ENCODE peak calls at places on chromosomes 5 and 9, in ten cellular contexts. One of them, this sample, is unnamed.

GRCh38 chr9:133405508-133406009 is 12.3 kb downstream of the REXO4 start:
- ATAC-seq in lung: no peak
- ATAC-seq in T-cell: no peak
- ATAC-seq in A549: no peak
- ATAC-seq in stimulated activated naive B cell treated with anti-CD40 and anti-IgM and Interleukin-4, amounts not matched to agents 10 μg/mL and 1 μg/mL and 100 μg/mL, for 72 hours: no peak
- ATAC-seq in Panc1: no peak
- ATAC-seq in PC-3: no peak
- ATAC-seq in omental fat pad: peak
- ATAC-seq in DND-41: no peak
- ATAC-seq in activated T-cell treated with anti-CD3 and anti-CD28 coated beads, Interleukin-2, amount 50 U/mL, for 4 hours: no peak
- ATAC-seq in this sample: no peak

GRCh38 chr9:112764344-112764743 is 13.8 kb downstream of the SNX30 start:
- ATAC-seq in lung: no peak
- ATAC-seq in T-cell: no peak
- ATAC-seq in A549: no peak
- ATAC-seq in stimulated activated naive B cell treated with anti-CD40 and anti-IgM and Interleukin-4, amounts not matched to agents 10 μg/mL and 1 μg/mL and 100 μg/mL, for 72 hours: no peak
- ATAC-seq in Panc1: peak
- ATAC-seq in PC-3: no peak
- ATAC-seq in omental fat pad: peak
- ATAC-seq in DND-41: no peak
- ATAC-seq in activated T-cell treated with anti-CD3 and anti-CD28 coated beads, Interleukin-2, amount 50 U/mL, for 4 hours: no peak
- ATAC-seq in this sample: no peak

GRCh38 chr5:100535060-100536005 is at the start of gene FAM174A:
- ATAC-seq in lung: peak
- ATAC-seq in T-cell: peak
- ATAC-seq in A549: peak
- ATAC-seq in stimulated activated naive B cell treated with anti-CD40 and anti-IgM and Interleukin-4, amounts not matched to agents 10 μg/mL and 1 μg/mL and 100 μg/mL, for 72 hours: peak
- ATAC-seq in Panc1: peak
- ATAC-seq in PC-3: peak
- ATAC-seq in omental fat pad: peak
- ATAC-seq in DND-41: peak
- ATAC-seq in activated T-cell treated with anti-CD3 and anti-CD28 coated beads, Interleukin-2, amount 50 U/mL, for 4 hours: peak
- ATAC-seq in this sample: peak

GRCh38 chr9:131020388-131020787 is 11.4 kb downstream of the LAMC3 start:
- ATAC-seq in lung: no peak
- ATAC-seq in T-cell: no peak
- ATAC-seq in A549: no peak
- ATAC-seq in stimulated activated naive B cell treated with anti-CD40 and anti-IgM and Interleukin-4, amounts not matched to agents 10 μg/mL and 1 μg/mL and 100 μg/mL, for 72 hours: no peak
- ATAC-seq in Panc1: no peak
- ATAC-seq in PC-3: no peak
- ATAC-seq in omental fat pad: no peak
- ATAC-seq in DND-41: no peak
- ATAC-seq in activated T-cell treated with anti-CD3 and anti-CD28 coated beads, Interleukin-2, amount 50 U/mL, for 4 hours: no peak
- ATAC-seq in this sample: no peak

GRCh38 chr5:127997131-127997775 is 86.3 kb upstream of the SLC12A2 start:
- ATAC-seq in lung: no peak
- ATAC-seq in T-cell: no peak
- ATAC-seq in A549: no peak
- ATAC-seq in stimulated activated naive B cell treated with anti-CD40 and anti-IgM and Interleukin-4, amounts not matched to agents 10 μg/mL and 1 μg/mL and 100 μg/mL, for 72 hours: no peak
- ATAC-seq in Panc1: no peak
- ATAC-seq in PC-3: no peak
- ATAC-seq in omental fat pad: no peak
- ATAC-seq in DND-41: no peak
- ATAC-seq in activated T-cell treated with anti-CD3 and anti-CD28 coated beads, Interleukin-2, amount 50 U/mL, for 4 hours: no peak
- ATAC-seq in this sample: no peak

GRCh38 chr5:180287404-180287803 is 4.5 kb downstream of the MAPK9 start:
- ATAC-seq in lung: no peak
- ATAC-seq in T-cell: no peak
- ATAC-seq in A549: no peak
- ATAC-seq in stimulated activated naive B cell treated with anti-CD40 and anti-IgM and Interleukin-4, amounts not matched to agents 10 μg/mL and 1 μg/mL and 100 μg/mL, for 72 hours: no peak
- ATAC-seq in Panc1: no peak
- ATAC-seq in PC-3: no peak
- ATAC-seq in omental fat pad: no peak
- ATAC-seq in DND-41: no peak
- ATAC-seq in activated T-cell treated with anti-CD3 and anti-CD28 coated beads, Interleukin-2, amount 50 U/mL, for 4 hours: no peak
- ATAC-seq in this sample: no peak

GRCh38 chr9:109319631-109320233 is 1.1 kb downstream of the EPB41L4B start:
- ATAC-seq in lung: no peak
- ATAC-seq in T-cell: no peak
- ATAC-seq in A549: no peak
- ATAC-seq in stimulated activated naive B cell treated with anti-CD40 and anti-IgM and Interleukin-4, amounts not matched to agents 10 μg/mL and 1 μg/mL and 100 μg/mL, for 72 hours: no peak
- ATAC-seq in Panc1: peak
- ATAC-seq in PC-3: peak
- ATAC-seq in omental fat pad: no peak
- ATAC-seq in DND-41: no peak
- ATAC-seq in activated T-cell treated with anti-CD3 and anti-CD28 coated beads, Interleukin-2, amount 50 U/mL, for 4 hours: peak
- ATAC-seq in this sample: no peak

GRCh38 chr5:168192120-168192519 is 99.3 kb upstream of the WWC1 start:
- ATAC-seq in lung: no peak
- ATAC-seq in T-cell: no peak
- ATAC-seq in A549: no peak
- ATAC-seq in stimulated activated naive B cell treated with anti-CD40 and anti-IgM and Interleukin-4, amounts not matched to agents 10 μg/mL and 1 μg/mL and 100 μg/mL, for 72 hours: no peak
- ATAC-seq in Panc1: no peak
- ATAC-seq in PC-3: no peak
- ATAC-seq in omental fat pad: no peak
- ATAC-seq in DND-41: no peak
- ATAC-seq in activated T-cell treated with anti-CD3 and anti-CD28 coated beads, Interleukin-2, amount 50 U/mL, for 4 hours: no peak
- ATAC-seq in this sample: no peak

GRCh38 chr5:176837707-176838115 is 27.4 kb downstream of the UNC5A start:
- ATAC-seq in lung: peak
- ATAC-seq in T-cell: peak
- ATAC-seq in A549: peak
- ATAC-seq in stimulated activated naive B cell treated with anti-CD40 and anti-IgM and Interleukin-4, amounts not matched to agents 10 μg/mL and 1 μg/mL and 100 μg/mL, for 72 hours: peak
- ATAC-seq in Panc1: peak
- ATAC-seq in PC-3: peak
- ATAC-seq in omental fat pad: peak
- ATAC-seq in DND-41: peak
- ATAC-seq in activated T-cell treated with anti-CD3 and anti-CD28 coated beads, Interleukin-2, amount 50 U/mL, for 4 hours: peak
- ATAC-seq in this sample: peak

GRCh38 chr5:130066644-130067043 is 162.4 kb downstream of the CHSY3 start:
- ATAC-seq in lung: no peak
- ATAC-seq in T-cell: no peak
- ATAC-seq in A549: no peak
- ATAC-seq in stimulated activated naive B cell treated with anti-CD40 and anti-IgM and Interleukin-4, amounts not matched to agents 10 μg/mL and 1 μg/mL and 100 μg/mL, for 72 hours: no peak
- ATAC-seq in Panc1: no peak
- ATAC-seq in PC-3: no peak
- ATAC-seq in omental fat pad: no peak
- ATAC-seq in DND-41: no peak
- ATAC-seq in activated T-cell treated with anti-CD3 and anti-CD28 coated beads, Interleukin-2, amount 50 U/mL, for 4 hours: no peak
- ATAC-seq in this sample: no peak

GRCh38 chr9:135978650-135979461 is 17.7 kb upstream of the UBAC1 start:
- ATAC-seq in lung: no peak
- ATAC-seq in T-cell: peak
- ATAC-seq in A549: peak
- ATAC-seq in stimulated activated naive B cell treated with anti-CD40 and anti-IgM and Interleukin-4, amounts not matched to agents 10 μg/mL and 1 μg/mL and 100 μg/mL, for 72 hours: peak
- ATAC-seq in Panc1: peak
- ATAC-seq in PC-3: peak
- ATAC-seq in omental fat pad: no peak
- ATAC-seq in DND-41: peak
- ATAC-seq in activated T-cell treated with anti-CD3 and anti-CD28 coated beads, Interleukin-2, amount 50 U/mL, for 4 hours: peak
- ATAC-seq in this sample: peak

GRCh38 chr9:5617749-5618148 is 11.2 kb upstream of the RIC1 start:
- ATAC-seq in lung: no peak
- ATAC-seq in T-cell: no peak
- ATAC-seq in A549: no peak
- ATAC-seq in stimulated activated naive B cell treated with anti-CD40 and anti-IgM and Interleukin-4, amounts not matched to agents 10 μg/mL and 1 μg/mL and 100 μg/mL, for 72 hours: peak
- ATAC-seq in Panc1: no peak
- ATAC-seq in PC-3: no peak
- ATAC-seq in omental fat pad: no peak
- ATAC-seq in DND-41: no peak
- ATAC-seq in activated T-cell treated with anti-CD3 and anti-CD28 coated beads, Interleukin-2, amount 50 U/mL, for 4 hours: peak
- ATAC-seq in this sample: peak

GRCh38 chr5:134547579-134547978 is 22.1 kb downstream of the JADE2 start:
- ATAC-seq in lung: no peak
- ATAC-seq in T-cell: no peak
- ATAC-seq in A549: peak
- ATAC-seq in stimulated activated naive B cell treated with anti-CD40 and anti-IgM and Interleukin-4, amounts not matched to agents 10 μg/mL and 1 μg/mL and 100 μg/mL, for 72 hours: no peak
- ATAC-seq in Panc1: no peak
- ATAC-seq in PC-3: peak
- ATAC-seq in omental fat pad: peak
- ATAC-seq in DND-41: no peak
- ATAC-seq in activated T-cell treated with anti-CD3 and anti-CD28 coated beads, Interleukin-2, amount 50 U/mL, for 4 hours: no peak
- ATAC-seq in this sample: peak

GRCh38 chr5:135869151-135869737 is 26.4 kb downstream of the IL9 start:
- ATAC-seq in lung: no peak
- ATAC-seq in T-cell: no peak
- ATAC-seq in A549: no peak
- ATAC-seq in stimulated activated naive B cell treated with anti-CD40 and anti-IgM and Interleukin-4, amounts not matched to agents 10 μg/mL and 1 μg/mL and 100 μg/mL, for 72 hours: no peak
- ATAC-seq in Panc1: no peak
- ATAC-seq in PC-3: no peak
- ATAC-seq in omental fat pad: no peak
- ATAC-seq in DND-41: no peak
- ATAC-seq in activated T-cell treated with anti-CD3 and anti-CD28 coated beads, Interleukin-2, amount 50 U/mL, for 4 hours: no peak
- ATAC-seq in this sample: no peak

GRCh38 chr5:147661576-147661975 is 121.0 kb downstream of the JAKMIP2 start:
- ATAC-seq in lung: no peak
- ATAC-seq in T-cell: no peak
- ATAC-seq in A549: no peak
- ATAC-seq in stimulated activated naive B cell treated with anti-CD40 and anti-IgM and Interleukin-4, amounts not matched to agents 10 μg/mL and 1 μg/mL and 100 μg/mL, for 72 hours: no peak
- ATAC-seq in Panc1: no peak
- ATAC-seq in PC-3: no peak
- ATAC-seq in omental fat pad: no peak
- ATAC-seq in DND-41: no peak
- ATAC-seq in activated T-cell treated with anti-CD3 and anti-CD28 coated beads, Interleukin-2, amount 50 U/mL, for 4 hours: no peak
- ATAC-seq in this sample: no peak

GRCh38 chr9:110095776-110096175 is 112.2 kb downstream of the C9orf152 start:
- ATAC-seq in lung: no peak
- ATAC-seq in T-cell: no peak
- ATAC-seq in A549: no peak
- ATAC-seq in stimulated activated naive B cell treated with anti-CD40 and anti-IgM and Interleukin-4, amounts not matched to agents 10 μg/mL and 1 μg/mL and 100 μg/mL, for 72 hours: no peak
- ATAC-seq in Panc1: no peak
- ATAC-seq in PC-3: no peak
- ATAC-seq in omental fat pad: peak
- ATAC-seq in DND-41: no peak
- ATAC-seq in activated T-cell treated with anti-CD3 and anti-CD28 coated beads, Interleukin-2, amount 50 U/mL, for 4 hours: no peak
- ATAC-seq in this sample: no peak

GRCh38 chr5:138981606-138982005 is 106.5 kb upstream of the LRRTM2 start:
- ATAC-seq in lung: no peak
- ATAC-seq in T-cell: peak
- ATAC-seq in A549: no peak
- ATAC-seq in stimulated activated naive B cell treated with anti-CD40 and anti-IgM and Interleukin-4, amounts not matched to agents 10 μg/mL and 1 μg/mL and 100 μg/mL, for 72 hours: no peak
- ATAC-seq in Panc1: no peak
- ATAC-seq in PC-3: no peak
- ATAC-seq in omental fat pad: no peak
- ATAC-seq in DND-41: peak
- ATAC-seq in activated T-cell treated with anti-CD3 and anti-CD28 coated beads, Interleukin-2, amount 50 U/mL, for 4 hours: peak
- ATAC-seq in this sample: no peak

GRCh38 chr5:151665584-151665982 is 21.1 kb downstream of the SPARC start:
- ATAC-seq in lung: no peak
- ATAC-seq in T-cell: no peak
- ATAC-seq in A549: peak
- ATAC-seq in stimulated activated naive B cell treated with anti-CD40 and anti-IgM and Interleukin-4, amounts not matched to agents 10 μg/mL and 1 μg/mL and 100 μg/mL, for 72 hours: no peak
- ATAC-seq in Panc1: peak
- ATAC-seq in PC-3: no peak
- ATAC-seq in omental fat pad: no peak
- ATAC-seq in DND-41: no peak
- ATAC-seq in activated T-cell treated with anti-CD3 and anti-CD28 coated beads, Interleukin-2, amount 50 U/mL, for 4 hours: no peak
- ATAC-seq in this sample: no peak

GRCh38 chr5:152527358-152528048 is 122.4 kb upstream of the NMUR2 start:
- ATAC-seq in lung: no peak
- ATAC-seq in T-cell: no peak
- ATAC-seq in A549: no peak
- ATAC-seq in stimulated activated naive B cell treated with anti-CD40 and anti-IgM and Interleukin-4, amounts not matched to agents 10 μg/mL and 1 μg/mL and 100 μg/mL, for 72 hours: no peak
- ATAC-seq in Panc1: no peak
- ATAC-seq in PC-3: no peak
- ATAC-seq in omental fat pad: no peak
- ATAC-seq in DND-41: no peak
- ATAC-seq in activated T-cell treated with anti-CD3 and anti-CD28 coated beads, Interleukin-2, amount 50 U/mL, for 4 hours: peak
- ATAC-seq in this sample: no peak